ENCODE peak calls at places on chromosomes 7 and 10, in four cellular contexts. K is HCT116, J is GM06990, B is fibroblast of the aortic adventitia. A is an unnamed sample.

GRCh38 chr10:99659868-99660366 is 608 bp downstream of the ENTPD7 start:
- DNase-seq in J (no peak), B (no peak), K (no peak), A (no peak)

GRCh38 chr7:126657599-126658358 is 595.0 kb downstream of the GRM8 start:
- DNase-seq in J (peak; percentile 40), K (no peak), B (no peak), A (no peak)

GRCh38 chr10:113441220-113441619 is 111.6 kb upstream of the HABP2 start:
- DNase-seq in K (no peak), B (no peak), J (no peak), A (no peak)

GRCh38 chr7:815284-816216 is 16.7 kb upstream of the SUN1 start:
- DNase-seq in J (peak; percentile 48), B (no peak), K (no peak), A (no peak)

GRCh38 chr7:142334236-142334635 is 76.4 kb upstream of the PRSS58 start:
- DNase-seq in B (no peak), K (no peak), J (no peak), A (no peak)

GRCh38 chr7:120615703-120616102 is 242.2 kb downstream of the TSPAN12 start:
- DNase-seq in B (no peak), K (no peak), J (no peak), A (no peak)

GRCh38 chr10:75024971-75025523 is 86.4 kb upstream of the SAMD8 start:
- DNase-seq in B (no peak), J (no peak), K (no peak), A (peak; percentile 41)

GRCh38 chr7:47100815-47101435 is 481.0 kb downstream of the TNS3 start:
- DNase-seq in K (peak; percentile 61), B (peak; percentile 61), J (no peak), A (peak; percentile 54)

DNA sequence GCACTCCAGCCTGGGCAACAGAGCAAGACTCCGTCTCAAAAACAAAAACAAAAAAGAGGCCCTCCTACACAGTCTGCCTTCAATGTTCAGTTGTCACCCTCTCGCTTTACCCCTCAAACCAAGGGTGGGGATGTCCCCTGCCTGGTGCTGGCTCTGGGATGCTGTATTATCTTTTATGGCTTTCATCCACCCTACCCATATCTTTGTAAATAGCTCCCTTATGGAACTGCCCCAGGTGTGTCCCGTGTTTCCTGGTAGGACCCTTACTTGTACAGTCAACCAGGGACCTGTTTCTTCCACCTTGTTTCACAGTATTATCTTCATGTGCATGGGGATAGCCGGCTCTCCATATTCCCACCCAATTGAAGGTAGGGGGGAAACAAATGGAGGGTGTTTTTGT is 15.7 kb upstream of the LAMB1 start:
- DNase-seq in K (no peak), B (no peak), J (no peak), A (no peak)
- TF ChIP-seq CTCF in K (no peak), B (no peak), J (no peak), A (no peak)

GRCh38 chr7:101856488-101857357 is 39.3 kb downstream of the CUX1 start:
- DNase-seq in K (peak; percentile 97), B (peak; percentile 80), J (peak; percentile 94), A (peak; percentile 95)
- TF ChIP-seq CTCF in K (peak; percentile 59), B (peak; percentile 47), J (peak; percentile 38), A (peak; percentile 46)

GRCh38 chr7:151992375-151992774 is 33.1 kb upstream of the GALNT11 start:
- DNase-seq in K (peak; percentile 85), J (peak; percentile 11), B (peak; percentile 21), A (peak; percentile 50)
- TF ChIP-seq CTCF in K (peak; percentile 58), J (peak; percentile 29), B (no peak), A (peak; percentile 75)

DNA sequence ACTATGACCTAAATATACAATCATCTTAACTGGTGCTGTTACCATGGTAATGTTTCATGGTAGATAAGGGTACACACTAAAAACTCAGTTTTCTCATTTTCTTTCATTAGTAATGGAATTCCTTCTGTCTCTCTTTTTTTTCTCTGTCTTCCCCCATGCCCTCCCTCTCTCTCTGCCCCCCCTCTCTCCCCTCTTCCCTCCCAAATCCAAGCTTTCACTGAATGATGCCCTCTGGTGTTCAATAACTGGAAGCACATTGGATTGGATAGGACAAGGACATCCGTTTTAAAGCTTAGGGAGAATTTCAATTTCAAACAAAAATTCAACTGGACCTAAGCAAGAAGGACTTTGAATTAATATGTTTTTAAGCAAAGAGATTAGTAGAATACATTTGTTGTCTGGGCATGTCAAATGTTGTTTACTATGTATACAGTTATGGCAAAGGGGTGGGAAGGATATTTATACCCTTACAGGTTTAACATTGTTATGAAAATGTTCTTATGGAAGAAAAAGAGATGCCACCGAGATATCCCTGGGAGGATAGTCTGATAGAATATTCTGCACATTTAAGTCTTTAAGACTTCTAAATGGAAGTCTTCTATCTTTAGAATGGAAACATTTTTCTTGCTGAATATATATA is 6.1 kb downstream of the CHRM2 start:
- DNase-seq in B (no peak), J (no peak), K (peak; percentile 2), A (no peak)
- TF ChIP-seq CTCF in B (peak; percentile 45), J (peak; percentile 34), K (peak; percentile 44), A (peak; percentile 68)

DNA sequence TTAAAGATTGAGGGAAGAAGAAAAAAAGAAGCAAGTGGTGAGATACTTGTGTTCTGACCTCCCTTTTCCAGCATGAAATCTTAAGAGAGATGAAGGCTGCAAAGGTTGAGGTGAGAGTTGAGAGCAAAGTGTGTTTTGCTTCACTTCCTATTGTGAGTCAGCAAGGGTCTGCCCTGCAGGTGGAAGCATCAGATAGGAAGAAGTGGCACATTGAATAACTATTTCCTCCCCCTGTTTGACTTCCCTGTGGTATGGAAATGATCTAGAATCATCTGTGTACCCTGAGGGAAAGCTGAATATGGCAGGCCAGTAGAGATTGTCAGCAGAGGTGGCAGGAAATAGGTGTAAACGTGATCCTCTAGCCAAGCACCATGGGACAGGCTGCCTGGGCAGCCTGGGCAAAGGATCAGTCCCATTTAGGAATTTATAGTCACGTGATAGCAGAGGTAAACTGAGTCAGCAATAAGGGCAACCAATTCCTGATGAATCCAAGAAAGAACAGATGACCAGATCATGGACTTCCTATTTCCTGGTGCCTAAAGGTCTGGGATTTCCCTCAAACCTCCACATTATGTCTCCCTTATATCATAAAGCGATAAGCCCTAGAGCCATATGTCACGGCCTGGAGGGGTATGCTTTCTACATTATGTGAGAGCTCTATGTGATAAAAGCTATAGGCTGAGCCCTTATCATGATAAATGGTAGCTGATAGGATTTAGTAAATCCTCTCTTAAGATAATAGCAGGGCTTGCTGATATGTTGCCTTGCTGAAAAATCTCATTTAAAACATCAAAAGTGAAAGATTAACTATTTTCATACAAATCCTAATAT is 287.0 kb downstream of the MDFIC start:
- DNase-seq in K (no peak), B (no peak), J (no peak), A (no peak)
- TF ChIP-seq CTCF in K (no peak), B (no peak), J (no peak), A (no peak)

DNA sequence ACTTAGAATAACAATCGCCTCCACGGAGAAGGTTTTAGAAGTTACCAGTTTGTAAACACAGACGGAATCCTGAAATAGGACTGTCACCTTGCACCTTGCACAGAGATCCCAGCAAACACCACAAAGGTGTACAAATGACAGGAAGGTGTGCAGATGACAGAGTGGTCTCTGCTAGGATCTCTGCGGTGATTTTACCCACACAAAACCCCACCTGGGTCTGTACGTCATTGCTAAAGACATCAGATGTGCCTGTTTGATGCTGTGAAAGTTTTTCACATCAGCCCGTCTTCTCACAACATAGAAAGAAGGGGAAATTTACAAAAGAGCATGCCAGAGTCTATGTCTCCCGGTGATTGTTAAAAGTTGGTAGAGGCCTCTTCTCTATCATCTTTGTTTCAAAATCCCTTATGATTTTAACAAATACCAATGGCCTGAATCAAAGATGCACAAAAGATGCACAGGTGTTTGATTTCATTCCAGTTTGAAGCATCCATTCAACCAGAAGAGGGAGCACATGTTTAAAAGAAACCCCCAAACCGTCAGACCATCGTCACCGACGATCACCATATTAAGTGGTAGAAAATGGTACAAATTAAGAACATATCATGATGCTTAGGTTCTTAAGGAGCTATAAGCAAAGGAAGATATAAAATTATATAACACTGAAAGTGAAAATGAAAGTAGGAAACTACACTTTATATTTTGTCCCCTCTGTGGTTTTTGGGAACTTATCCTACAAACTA is 576.5 kb downstream of the PTPRN2 start:
- DNase-seq in J (no peak), B (no peak), K (no peak), A (no peak)
- TF ChIP-seq CTCF in J (no peak), B (no peak), K (no peak), A (no peak)

GRCh38 chr7:90408142-90408541 is 4.9 kb downstream of the CLDN12 start:
- DNase-seq in K (no peak), J (no peak), B (no peak), A (no peak)

GRCh38 chr7:90409667-90410066 is 6.4 kb downstream of the CLDN12 start:
- DNase-seq in J (no peak), K (no peak), B (no peak), A (no peak)

GRCh38 chr7:90413185-90413528 is 9.9 kb downstream of the CLDN12 start:
- DNase-seq in K (no peak), B (no peak), J (no peak), A (no peak)

GRCh38 chr7:90411510-90411909 is 8.2 kb downstream of the CLDN12 start:
- DNase-seq in K (peak; percentile 10), J (no peak), B (no peak), A (peak; percentile 96)

GRCh38 chr7:90412458-90413184 is 9.4 kb downstream of the CLDN12 start:
- DNase-seq in K (peak; percentile 15), J (peak; percentile 7), B (no peak), A (peak; percentile 81)
- TF ChIP-seq CTCF in K (peak; percentile 63), J (peak; percentile 54), B (peak; percentile 16), A (peak; percentile 52)

GRCh38 chr7:150972746-150973145 is 5.4 kb downstream of the KCNH2 start:
- DNase-seq in J (no peak), K (no peak), B (no peak), A (no peak)

GRCh38 chr7:150975536-150976285 is 2.4 kb downstream of the KCNH2 start:
- DNase-seq in B (no peak), J (no peak), K (no peak), A (no peak)

GRCh38 chr7:150976529-150977381 is 1.4 kb downstream of the KCNH2 start:
- DNase-seq in K (no peak), J (no peak), B (no peak), A (no peak)

GRCh38 chr7:150973571-150974451 is 4.3 kb downstream of the KCNH2 start:
- DNase-seq in B (no peak), J (no peak), K (no peak), A (no peak)

GRCh38 chr7:150974468-150975391 is 3.4 kb downstream of the KCNH2 start:
- DNase-seq in K (peak; percentile 43), B (no peak), J (peak; percentile 81), A (no peak)
- TF ChIP-seq CTCF in K (peak; percentile 31), B (peak; percentile 16), J (peak; percentile 37), A (peak; percentile 14)

GRCh38 chr7:141220263-141220662 is 146.4 kb downstream of the TMEM178B start:
- DNase-seq in B (no peak), J (no peak), K (peak; percentile 7), A (no peak)
- TF ChIP-seq CTCF in B (no peak), J (peak; percentile 50), K (peak; percentile 55), A (peak; percentile 48)

GRCh38 chr10:117226813-117227451 is 14.0 kb upstream of the SLC18A2 start:
- DNase-seq in J (no peak), B (peak; percentile 16), K (peak; percentile 67), A (no peak)
- TF ChIP-seq CTCF in J (peak; percentile 63), B (peak; percentile 43), K (peak; percentile 96), A (peak; percentile 44)